ENCODE peak calls at places on chromosomes 6 and 20, in ten cellular contexts. E, F, G, V, B, P, J, N, A and M are unnamed samples.

GRCh38 chr6:117992856-117993255 is 85.8 kb downstream of the SLC35F1 start:
- DNase-seq in E (no peak), F (no peak), G (no peak), V (no peak), B (peak; percentile 12), P (no peak), J (no peak), N (no peak), A (no peak), M (no peak)

GRCh38 chr20:20214757-20215275 is 153.1 kb upstream of the INSM1 start:
- DNase-seq in E (no peak), F (no peak), G (no peak), V (no peak), B (no peak), P (no peak), J (no peak), N (no peak), A (no peak), M (no peak)

GRCh38 chr6:66264376-66264775 is 557.4 kb upstream of the EYS start:
- DNase-seq in E (no peak), F (no peak), G (peak; percentile 52), V (no peak), B (no peak), P (no peak), J (no peak), N (no peak), A (no peak), M (no peak)

GRCh38 chr6:144468709-144469108 is 183.6 kb downstream of the UTRN start:
- DNase-seq in E (no peak), F (no peak), G (no peak), V (no peak), B (no peak), P (no peak), J (no peak), N (no peak), A (no peak), M (no peak)

GRCh38 chr20:44549123-44549522 is 27.3 kb upstream of the SERINC3 start:
- DNase-seq in E (no peak), F (no peak), G (no peak), V (no peak), B (no peak), P (no peak), J (no peak), N (no peak), A (no peak), M (no peak)

GRCh38 chr20:62227977-62228958 is 8.2 kb upstream of the HRH3 start:
- DNase-seq in E (no peak), F (no peak), G (no peak), V (peak; percentile 44), B (no peak), P (no peak), J (no peak), N (no peak), A (peak; percentile 44), M (peak; percentile 46)

GRCh38 chr6:166078294-166078693 is 89.4 kb downstream of the TBXT start:
- DNase-seq in E (no peak), F (peak; percentile 61), G (no peak), V (no peak), B (peak; percentile 96), P (no peak), J (peak; percentile 92), N (no peak), A (no peak), M (no peak)

GRCh38 chr6:132190815-132191175 is 210.5 kb downstream of the MOXD1 start:
- DNase-seq in E (no peak), F (peak; percentile 92), G (no peak), V (no peak), B (peak; percentile 85), P (no peak), J (peak; percentile 85), N (peak; percentile 23), A (no peak), M (no peak)

GRCh38 chr6:50822078-50822476 is 3.4 kb downstream of the TFAP2B start:
- DNase-seq in E (no peak), F (no peak), G (peak; percentile 38), V (no peak), B (no peak), P (no peak), J (peak; percentile 16), N (peak; percentile 26), A (no peak), M (no peak)

GRCh38 chr6:50819527-50819905 is 845 bp downstream of the TFAP2B start:
- DNase-seq in E (peak; percentile 28), F (no peak), G (no peak), V (peak; percentile 77), B (no peak), P (no peak), J (peak; percentile 41), N (peak; percentile 19), A (no peak), M (no peak)

GRCh38 chr6:50821431-50822077 is 2.9 kb downstream of the TFAP2B start:
- DNase-seq in E (no peak), F (no peak), G (no peak), V (peak; percentile 50), B (no peak), P (no peak), J (no peak), N (no peak), A (no peak), M (no peak)

GRCh38 chr6:50819906-50820589 is 1.4 kb downstream of the TFAP2B start:
- DNase-seq in E (no peak), F (no peak), G (no peak), V (peak; percentile 61), B (no peak), P (no peak), J (peak; percentile 8), N (peak; percentile 22), A (no peak), M (no peak)

DNA sequence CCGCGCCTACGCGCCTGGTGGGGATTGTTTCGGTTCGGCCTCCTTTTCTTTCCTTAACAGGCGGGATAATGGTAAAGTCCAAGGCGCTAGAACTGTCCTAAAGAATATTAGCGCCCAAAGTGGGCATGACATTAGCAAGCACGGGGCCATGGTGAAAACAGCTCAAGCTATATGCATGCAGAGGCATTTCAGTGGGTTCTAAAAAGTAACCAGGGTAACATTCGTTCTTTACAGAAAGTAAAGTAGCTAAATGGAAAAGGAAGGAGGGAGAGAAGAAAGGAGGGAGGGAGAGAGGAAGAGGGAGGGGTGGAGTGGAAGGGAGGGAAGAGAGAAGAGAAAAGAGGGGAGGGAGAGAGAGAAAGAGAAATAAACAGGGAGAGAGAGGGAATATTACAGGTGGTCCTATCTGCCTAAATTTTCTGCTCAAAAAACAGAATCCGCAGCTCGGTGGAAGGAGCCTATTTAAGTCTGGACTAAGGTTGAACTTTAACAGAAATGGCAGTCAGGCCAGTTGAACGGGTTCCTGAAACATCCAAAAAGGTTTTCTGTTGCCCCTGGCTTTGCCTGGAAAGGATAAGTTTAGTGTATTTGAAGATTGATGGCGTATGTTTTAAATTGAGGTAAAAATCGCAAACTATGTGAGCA is 2.0 kb downstream of the TFAP2B start:
- DNase-seq in E (no peak), F (no peak), G (peak; percentile 42), V (peak; percentile 66), B (no peak), P (no peak), J (no peak), N (no peak), A (no peak), M (no peak)
- TF ChIP-seq EZH2 in E (no peak), F (no peak), G (no peak), V (no peak), B (no peak), P (no peak), J (peak; percentile 41), N (peak; percentile 93), A (no peak), M (no peak)

DNA sequence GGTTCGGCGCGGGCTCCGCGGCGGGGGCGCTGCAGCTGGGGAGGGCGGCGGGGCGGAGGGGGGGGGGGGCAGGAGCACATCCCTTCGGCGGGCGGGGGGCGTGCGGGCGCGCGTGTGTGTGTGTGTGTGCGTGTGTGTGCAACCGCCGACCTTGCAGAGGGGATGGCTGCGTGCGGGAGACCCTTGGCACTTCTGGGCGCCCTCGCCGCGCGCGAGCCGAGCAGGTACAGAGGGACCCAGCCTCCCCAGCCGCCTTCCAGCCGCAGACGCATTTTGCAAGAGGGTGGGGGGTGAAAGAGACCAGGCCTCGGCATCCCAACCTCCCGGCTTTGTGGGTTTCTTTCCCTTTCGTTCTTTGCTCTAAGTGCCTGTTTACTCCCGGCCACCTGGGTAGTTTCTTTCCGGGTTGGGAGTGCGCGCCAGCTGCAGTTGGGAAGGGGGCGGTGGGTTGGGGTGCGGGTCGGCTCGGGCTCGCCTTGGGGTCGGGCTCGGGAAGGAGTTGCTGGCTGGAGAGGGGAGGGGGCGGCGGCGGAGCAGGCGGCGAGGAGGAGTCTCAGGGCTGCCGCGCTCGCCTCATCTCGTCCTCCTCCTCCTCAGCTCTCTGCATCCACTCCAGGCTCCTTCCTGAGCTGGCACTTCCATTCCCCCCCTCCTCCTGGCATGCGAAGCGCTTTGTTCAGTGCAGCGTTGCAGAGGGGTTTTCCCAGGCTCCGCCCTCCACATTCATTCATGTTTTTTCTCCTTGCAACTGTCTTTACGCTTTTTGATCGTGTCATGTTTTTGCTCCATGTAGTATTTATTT is 655 bp downstream of the HIVEP1 start:
- DNase-seq in E (peak; percentile 92), F (peak; percentile 81), G (peak; percentile 80), V (peak; percentile 92), B (peak; percentile 89), P (no peak), J (peak; percentile 94), N (peak; percentile 91), A (peak; percentile 68), M (peak; percentile 86)
- TF ChIP-seq EZH2 in E (no peak), F (no peak), G (no peak), V (no peak), B (no peak), P (no peak), J (no peak), N (no peak), A (no peak), M (no peak)

GRCh38 chr20:11686900-11687543 is 230.7 kb upstream of the BTBD3 start:
- DNase-seq in E (peak; percentile 46), F (peak; percentile 14), G (peak; percentile 25), V (peak; percentile 50), B (peak; percentile 1), P (no peak), J (peak; percentile 27), N (peak; percentile 21), A (no peak), M (no peak)
- TF ChIP-seq EZH2 in E (no peak), F (no peak), G (no peak), V (peak; percentile 47), B (peak; percentile 47), P (no peak), J (no peak), N (no peak), A (peak; percentile 53), M (no peak)

GRCh38 chr6:71387179-71387578 is 98.6 kb downstream of the OGFRL1 start:
- DNase-seq in E (no peak), F (peak; percentile 74), G (no peak), V (no peak), B (no peak), P (no peak), J (peak; percentile 81), N (no peak), A (no peak), M (no peak)

GRCh38 chr6:71386215-71386614 is 97.6 kb downstream of the OGFRL1 start:
- DNase-seq in E (no peak), F (no peak), G (peak; percentile 78), V (no peak), B (no peak), P (no peak), J (no peak), N (peak; percentile 88), A (peak; percentile 53), M (no peak)

GRCh38 chr6:71385111-71385822 is 96.7 kb downstream of the OGFRL1 start:
- DNase-seq in E (no peak), F (no peak), G (no peak), V (no peak), B (no peak), P (no peak), J (no peak), N (no peak), A (no peak), M (no peak)

GRCh38 chr6:71383476-71383875 is 94.9 kb downstream of the OGFRL1 start:
- DNase-seq in E (no peak), F (no peak), G (no peak), V (no peak), B (no peak), P (peak; percentile 12), J (peak; percentile 24), N (no peak), A (no peak), M (no peak)

GRCh38 chr6:71383891-71384489 is 95.4 kb downstream of the OGFRL1 start:
- DNase-seq in E (peak; percentile 64), F (peak; percentile 81), G (peak; percentile 72), V (peak; percentile 44), B (no peak), P (peak; percentile 22), J (peak; percentile 67), N (no peak), A (no peak), M (peak; percentile 52)
- TF ChIP-seq EZH2 in E (no peak), F (no peak), G (no peak), V (no peak), B (no peak), P (no peak), J (no peak), N (no peak), A (no peak), M (no peak)